ENCODE peak calls at places on chromosomes 1 and 21, in six cellular contexts. J, A, D, K, W and O are unnamed samples.

GRCh38 chr21:45098867-45099266 is 24.5 kb downstream of the ADARB1 start:
- DNase-seq in A (peak; percentile 25), D (no peak), K (no peak), W (no peak), J (no peak), O (peak; percentile 68)

GRCh38 chr1:174954686-174955669 is 44.8 kb upstream of the CACYBP start:
- DNase-seq in D (no peak), A (no peak), J (no peak), K (no peak), W (no peak), O (peak; percentile 59)

GRCh38 chr1:44672956-44673674 is 1.2 kb downstream of the TMEM53 start:
- DNase-seq in D (no peak), W (no peak), J (no peak), A (no peak), K (no peak), O (no peak)

GRCh38 chr1:65104854-65105540 is 43.0 kb upstream of the AK4 start:
- DNase-seq in J (no peak), A (peak; percentile 23), D (no peak), W (no peak), K (no peak), O (no peak)

GRCh38 chr1:231701306-231701705 is 74.7 kb downstream of the DISC1 start:
- DNase-seq in D (no peak), W (no peak), A (no peak), J (no peak), K (no peak), O (no peak)

GRCh38 chr1:36285450-36286101 is 20.6 kb upstream of the SH3D21 start:
- DNase-seq in K (peak; percentile 74), W (peak; percentile 73), D (peak; percentile 72), J (peak; percentile 10), A (peak; percentile 81), O (peak; percentile 89)

GRCh38 chr21:37462087-37462861 is 95.7 kb downstream of the DYRK1A start:
- DNase-seq in D (no peak), J (no peak), A (no peak), K (no peak), W (no peak), O (no peak)

GRCh38 chr1:27658951-27659496 is 13.0 kb downstream of the IFI6 start:
- DNase-seq in D (peak; percentile 44), J (peak; percentile 87), K (no peak), A (peak; percentile 65), W (no peak), O (no peak)

GRCh38 chr21:23921670-23922418 is 1685.4 kb downstream of the MRPL39 start:
- DNase-seq in A (no peak), K (no peak), J (no peak), D (no peak), W (no peak), O (peak; percentile 91)

GRCh38 chr1:14631421-14631820 is 32.9 kb downstream of the KAZN start:
- DNase-seq in W (no peak), A (no peak), J (no peak), D (no peak), K (no peak), O (no peak)

GRCh38 chr21:43953028-43953427 is 59.1 kb upstream of the TRAPPC10 start:
- DNase-seq in D (no peak), K (no peak), J (no peak), W (no peak), A (no peak), O (no peak)

GRCh38 chr1:7572654-7573152 is 198.4 kb upstream of the VAMP3 start:
- DNase-seq in A (no peak), K (no peak), W (no peak), J (no peak), D (no peak), O (peak; percentile 88)

GRCh38 chr1:54137532-54138061 is 15.2 kb downstream of the CDCP2 start:
- DNase-seq in A (peak; percentile 58), D (no peak), W (no peak), K (peak; percentile 52), J (peak; percentile 42), O (no peak)

GRCh38 chr1:38009088-38009840 is 3.3 kb upstream of the UTP11 start:
- DNase-seq in A (peak; percentile 31), D (no peak), W (no peak), J (no peak), K (no peak), O (peak; percentile 74)

GRCh38 chr1:37726191-37726590 is 33.9 kb downstream of the CDCA8 start:
- DNase-seq in K (no peak), W (no peak), D (no peak), J (no peak), A (no peak), O (no peak)

GRCh38 chr1:66373072-66373685 is 160.8 kb upstream of the SGIP1 start:
- DNase-seq in A (no peak), D (no peak), K (no peak), W (no peak), J (no peak), O (no peak)

GRCh38 chr1:98963359-98963758 is 41.3 kb downstream of the PLPPR5 start:
- DNase-seq in W (no peak), K (no peak), A (peak; percentile 56), J (no peak), D (no peak), O (peak; percentile 2)

GRCh38 chr1:231528175-231529029 is at the start of gene TSNAX:
- DNase-seq in K (peak; percentile 93), A (peak; percentile 98), D (peak; percentile 93), W (peak; percentile 80), J (peak; percentile 88), O (peak; percentile 97)

GRCh38 chr1:96028071-96028470 is 693.5 kb upstream of the PTBP2 start:
- DNase-seq in D (no peak), K (no peak), J (no peak), W (no peak), A (no peak), O (no peak)

GRCh38 chr1:228156941-228157351 is 7.2 kb downstream of the GJC2 start:
- DNase-seq in K (peak; percentile 23), J (no peak), A (no peak), W (no peak), D (no peak), O (no peak)

GRCh38 chr1:11342677-11343076 is 69.7 kb downstream of the UBIAD1 start:
- DNase-seq in K (no peak), J (no peak), W (no peak), D (no peak), A (no peak), O (no peak)

GRCh38 chr1:207886227-207886626 is 24.7 kb downstream of the CD34 start:
- DNase-seq in K (no peak), A (no peak), D (no peak), W (no peak), J (no peak), O (no peak)

GRCh38 chr1:63124666-63125191 is 197.6 kb upstream of the FOXD3 start:
- DNase-seq in A (peak; percentile 65), W (peak; percentile 32), K (no peak), D (no peak), J (no peak), O (peak; percentile 84)

GRCh38 chr1:184785529-184785928 is 30.9 kb upstream of the EDEM3 start:
- DNase-seq in J (no peak), W (no peak), A (no peak), D (no peak), K (no peak), O (no peak)

GRCh38 chr1:220013497-220013896 is 32.8 kb downstream of the EPRS1 start:
- DNase-seq in A (peak; percentile 43), J (no peak), W (no peak), K (no peak), D (no peak), O (no peak)

GRCh38 chr21:37366488-37367300 is at the start of gene DYRK1A:
- DNase-seq in D (peak; percentile 99), W (peak; percentile 98), J (peak; percentile 96), A (peak; percentile 98), K (peak; percentile 99), O (peak; percentile 100)

GRCh38 chr1:23008901-23009300 is 6.8 kb downstream of the TEX46 start:
- DNase-seq in D (no peak), K (no peak), J (no peak), W (no peak), A (no peak), O (no peak)

GRCh38 chr1:204920967-204921366 is 50.3 kb downstream of the NFASC start:
- DNase-seq in D (no peak), J (no peak), A (no peak), K (no peak), W (no peak), O (no peak)

GRCh38 chr1:24385160-24385939 is 28.2 kb downstream of the STPG1 start:
- DNase-seq in W (no peak), J (no peak), K (no peak), A (peak; percentile 27), D (peak; percentile 55), O (peak; percentile 26)

GRCh38 chr1:30697571-30697970 is 25.8 kb downstream of the MATN1 start:
- DNase-seq in W (no peak), D (no peak), K (no peak), A (no peak), J (no peak), O (no peak)